ENCODE peak calls at places on chromosomes 12 and 14, in four cellular contexts. U is heart left ventricle, F is activated B cell treated with CpG ODN at 0.5 μM for 24 hours, X is mucosa of descending colon. I is an unnamed sample.

GRCh38 chr12:19428261-19428660 is 11.0 kb upstream of the AEBP2 start:
- ATAC-seq in U (no peak), F (no peak), X (no peak), I (peak)

GRCh38 chr14:90344285-90344684 is 12.5 kb upstream of the NRDE2 start:
- ATAC-seq in U (no peak), F (no peak), X (no peak), I (no peak)

GRCh38 chr14:74671789-74672188 is 41.1 kb downstream of the AREL1 start:
- ATAC-seq in U (no peak), F (no peak), X (no peak), I (peak)

GRCh38 chr14:89388853-89389252 is 28.2 kb downstream of the FOXN3 start:
- ATAC-seq in U (no peak), F (no peak), X (no peak), I (no peak)

GRCh38 chr12:95673576-95673975 is 117.0 kb downstream of the NTN4 start:
- ATAC-seq in U (no peak), F (no peak), X (no peak), I (no peak)

GRCh38 chr14:93655078-93655750 is 133.1 kb downstream of the PRIMA1 start:
- ATAC-seq in U (no peak), F (no peak), X (no peak), I (no peak)

GRCh38 chr12:52280319-52280795 is 5.9 kb downstream of the KRT86 start:
- ATAC-seq in U (peak), F (no peak), X (peak), I (peak)

GRCh38 chr14:101889898-101890297 is 74.5 kb upstream of the DYNC1H1 start:
- ATAC-seq in U (no peak), F (no peak), X (no peak), I (no peak)

GRCh38 chr12:101763246-101763931 is 24.1 kb upstream of the SYCP3 start:
- ATAC-seq in U (peak), F (no peak), X (peak), I (peak)

GRCh38 chr12:53752192-53752601 is 418 bp upstream of the CISTR start:
- ATAC-seq in U (no peak), F (no peak), X (no peak), I (no peak)

GRCh38 chr12:27545666-27546065 is 21.7 kb downstream of the PPFIBP1 start:
- ATAC-seq in U (no peak), F (no peak), X (no peak), I (no peak)

GRCh38 chr14:59356783-59357182 is 108.4 kb downstream of the GPR135 start:
- ATAC-seq in U (no peak), F (peak), X (no peak), I (peak)

GRCh38 chr12:107475900-107476299 is 209.7 kb upstream of the PWP1 start:
- ATAC-seq in U (no peak), F (no peak), X (no peak), I (no peak)

GRCh38 chr14:35414365-35414764 is 9.8 kb upstream of the NFKBIA start:
- ATAC-seq in U (no peak), F (no peak), X (peak), I (no peak)

GRCh38 chr12:1726753-1727152 is 35.9 kb downstream of the ADIPOR2 start:
- ATAC-seq in U (no peak), F (no peak), X (no peak), I (no peak)

I was measured in esophagus mucosa.